ENCODE peak calls at places on chromosomes 13 and 19, in four cellular contexts. E, W, V and H are unnamed samples.

GRCh38 chr19:39710333-39710890 is 6.1 kb downstream of the LGALS14 start:
- DNase-seq in E (no peak), W (no peak), V (no peak), H (no peak)

GRCh38 chr19:49861127-49861526 is 6.2 kb downstream of the PNKP start:
- DNase-seq in E (peak), W (no peak), V (no peak), H (no peak)

GRCh38 chr19:39078436-39079200 is 5.5 kb upstream of the ACP7 start:
- DNase-seq in E (peak), W (peak), V (no peak), H (no peak)

GRCh38 chr19:51514866-51515481 is 13.4 kb upstream of the SIGLEC12 start:
- DNase-seq in E (peak), W (peak), V (peak), H (peak)

GRCh38 chr19:16415806-16416205 is 56.0 kb downstream of the EPS15L1 start:
- DNase-seq in E (no peak), W (no peak), V (no peak), H (no peak)

GRCh38 chr13:103145476-103145875 is 79.3 kb upstream of the SLC10A2 start:
- DNase-seq in E (no peak), W (no peak), V (no peak), H (no peak)

GRCh38 chr19:30593358-30593757 is 221.2 kb downstream of the ZNF536 start:
- DNase-seq in E (no peak), W (no peak), V (no peak), H (no peak)

GRCh38 chr19:19464339-19465098 is 50.8 kb downstream of the TSSK6 start:
- DNase-seq in E (no peak), W (peak), V (no peak), H (no peak)

GRCh38 chr13:50713849-50714248 is 129.6 kb downstream of the DLEU7 start:
- DNase-seq in E (no peak), W (no peak), V (peak), H (peak)

GRCh38 chr19:51367565-51368365 is 1.0 kb downstream of the CLDND2 start:
- DNase-seq in E (peak), W (peak), V (peak), H (peak)

GRCh38 chr19:51702103-51702753 is 9.1 kb downstream of the SPACA6 start:
- DNase-seq in E (peak), W (peak), V (no peak), H (no peak)

GRCh38 chr13:24459234-24459633 is 53.3 kb downstream of the PARP4 start:
- DNase-seq in E (no peak), W (no peak), V (peak), H (no peak)

GRCh38 chr19:34998777-34999497 is 1.2 kb upstream of the GRAMD1A start:
- DNase-seq in E (no peak), W (no peak), V (no peak), H (no peak)

GRCh38 chr19:7789447-7789846 is 26.4 kb downstream of the CLEC4M start:
- DNase-seq in E (no peak), W (no peak), V (no peak), H (no peak)

GRCh38 chr13:31236211-31236786 is 36.5 kb downstream of the B3GLCT start:
- DNase-seq in E (peak), W (peak), V (no peak), H (peak)

GRCh38 chr19:15280915-15281683 is 48.9 kb upstream of the EPHX3 start:
- DNase-seq in E (peak), W (peak), V (no peak), H (no peak)

GRCh38 chr19:2097330-2098327 is 914 bp downstream of the IZUMO4 start:
- DNase-seq in E (no peak), W (no peak), V (no peak), H (no peak)

GRCh38 chr13:105961438-105961837 is 574.0 kb downstream of the EFNB2 start:
- DNase-seq in E (no peak), W (peak), V (no peak), H (no peak)

GRCh38 chr13:105962080-105962479 is 573.4 kb downstream of the EFNB2 start:
- DNase-seq in E (no peak), W (no peak), V (no peak), H (no peak)

GRCh38 chr13:105957769-105958438 is 577.6 kb downstream of the EFNB2 start:
- DNase-seq in E (no peak), W (no peak), V (no peak), H (no peak)

GRCh38 chr13:105956891-105957290 is 578.6 kb downstream of the EFNB2 start:
- DNase-seq in E (no peak), W (no peak), V (no peak), H (no peak)

DNA sequence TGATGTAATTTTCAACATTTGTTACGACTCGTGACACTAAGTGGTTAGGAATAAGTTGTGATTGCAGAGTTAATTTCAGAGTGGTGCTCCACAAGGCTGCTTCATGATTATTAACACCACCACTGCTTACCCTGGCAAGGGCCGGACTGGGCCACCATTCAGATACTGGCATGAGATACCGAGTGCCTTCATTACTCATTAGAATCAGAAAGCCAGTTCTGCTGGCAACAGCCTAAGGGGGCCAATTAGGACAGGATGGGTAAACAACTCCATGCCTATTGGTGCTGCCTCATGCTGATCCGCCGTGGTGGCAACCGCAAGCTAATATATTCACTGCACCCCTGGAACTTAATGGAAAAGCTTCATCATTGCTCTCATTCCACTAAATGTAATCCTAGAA is 575.1 kb downstream of the EFNB2 start:
- DNase-seq in E (no peak), W (no peak), V (no peak), H (no peak)
- TF ChIP-seq MYC in E (no peak), W (no peak), V (no peak), H (no peak)

DNA sequence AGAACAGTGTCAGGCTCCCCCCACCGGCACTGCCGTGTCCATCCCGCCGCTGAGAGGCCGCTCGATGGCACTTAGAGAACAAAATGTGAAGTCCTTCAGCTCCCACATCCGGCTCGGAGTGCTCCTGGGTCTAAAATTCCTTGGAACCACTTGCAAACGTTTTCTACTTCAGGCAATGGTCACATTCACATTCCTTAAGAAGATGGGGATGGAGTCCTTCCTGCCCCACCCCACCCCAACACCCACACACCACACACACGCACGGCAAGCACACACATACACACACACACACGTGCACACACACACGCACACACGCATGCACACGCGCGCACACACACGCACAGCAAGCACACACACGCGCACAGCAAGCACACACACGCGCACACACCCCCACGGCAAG is 83.4 kb downstream of the SOX1 start:
- DNase-seq in E (no peak), W (no peak), V (no peak), H (no peak)
- TF ChIP-seq POLR2A in E (no peak), W (no peak), V (no peak), H (no peak)

DNA sequence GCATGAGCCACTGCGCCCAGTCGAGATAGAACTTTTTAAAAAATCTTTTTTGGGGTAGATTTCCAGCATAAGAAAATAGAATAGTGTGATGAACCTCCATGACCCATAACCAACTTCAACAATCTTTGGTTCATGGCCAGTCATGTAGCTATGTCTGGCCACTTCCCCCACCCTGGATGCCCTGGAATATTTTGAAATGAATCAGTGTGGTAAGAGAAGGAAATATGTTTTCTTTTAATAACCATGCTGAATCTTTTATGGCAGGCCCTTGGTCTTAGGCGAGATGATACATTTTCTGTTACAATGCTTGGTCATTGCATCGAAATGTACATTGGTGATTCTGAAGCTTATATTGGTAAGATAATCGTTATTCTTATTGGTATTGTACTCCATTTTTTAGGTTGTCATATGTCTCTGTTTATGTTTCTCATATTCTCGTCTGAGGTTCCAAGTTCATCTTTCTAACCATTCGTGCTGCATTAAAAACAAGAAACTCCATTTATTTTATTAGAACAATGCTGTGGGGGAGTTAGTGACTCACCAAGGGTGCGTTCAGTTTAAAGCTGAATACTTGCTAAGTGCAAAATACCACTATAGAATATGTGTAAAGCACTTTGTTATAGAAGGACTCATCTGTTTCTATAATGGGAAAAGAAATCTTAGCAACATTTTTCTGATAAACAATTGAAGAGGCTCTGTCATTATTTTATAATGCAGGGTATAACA is 16.4 kb upstream of the UPF3A start:
- DNase-seq in E (no peak), W (no peak), V (no peak), H (no peak)
- TF ChIP-seq MYC in E (no peak), W (no peak), V (no peak), H (no peak)

GRCh38 chr19:43754562-43755255 is at the start of gene SMG9:
- DNase-seq in E (peak), W (peak), V (peak), H (peak)
- TF ChIP-seq POLR2A in E (peak), W (peak), V (peak), H (peak)

GRCh38 chr13:57632276-57633140 is 964 bp downstream of the PCDH17 start:
- DNase-seq in E (no peak), W (peak), V (no peak), H (no peak)

GRCh38 chr13:57633950-57634828 is 2.6 kb downstream of the PCDH17 start:
- DNase-seq in E (no peak), W (peak), V (no peak), H (no peak)

GRCh38 chr13:57631607-57632275 is at the start of gene PCDH17:
- DNase-seq in E (no peak), W (peak), V (no peak), H (no peak)

GRCh38 chr13:57634829-57635165 is 3.3 kb downstream of the PCDH17 start:
- DNase-seq in E (no peak), W (no peak), V (no peak), H (no peak)

DNA sequence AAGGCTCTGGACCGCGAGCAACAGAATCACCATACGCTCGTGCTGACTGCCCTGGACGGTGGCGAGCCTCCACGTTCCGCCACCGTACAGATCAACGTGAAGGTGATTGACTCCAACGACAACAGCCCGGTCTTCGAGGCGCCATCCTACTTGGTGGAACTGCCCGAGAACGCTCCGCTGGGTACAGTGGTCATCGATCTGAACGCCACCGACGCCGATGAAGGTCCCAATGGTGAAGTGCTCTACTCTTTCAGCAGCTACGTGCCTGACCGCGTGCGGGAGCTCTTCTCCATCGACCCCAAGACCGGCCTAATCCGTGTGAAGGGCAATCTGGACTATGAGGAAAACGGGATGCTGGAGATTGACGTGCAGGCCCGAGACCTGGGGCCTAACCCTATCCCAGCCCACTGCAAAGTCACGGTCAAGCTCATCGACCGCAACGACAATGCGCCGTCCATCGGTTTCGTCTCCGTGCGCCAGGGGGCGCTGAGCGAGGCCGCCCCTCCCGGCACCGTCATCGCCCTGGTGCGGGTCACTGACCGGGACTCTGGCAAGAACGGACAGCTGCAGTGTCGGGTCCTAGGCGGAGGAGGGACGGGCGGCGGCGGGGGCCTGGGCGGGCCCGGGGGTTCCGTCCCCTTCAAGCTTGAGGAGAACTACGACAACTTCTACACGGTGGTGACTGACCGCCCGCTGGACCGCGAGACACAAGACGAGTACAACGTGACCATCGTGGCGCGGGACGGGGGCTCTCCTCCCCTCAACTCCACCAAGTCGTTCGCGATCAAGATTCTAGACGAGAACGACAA is 1.8 kb downstream of the PCDH17 start:
- DNase-seq in E (no peak), W (peak), V (no peak), H (no peak)
- TF ChIP-seq MYC in E (no peak), W (no peak), V (no peak), H (no peak)

DNA sequence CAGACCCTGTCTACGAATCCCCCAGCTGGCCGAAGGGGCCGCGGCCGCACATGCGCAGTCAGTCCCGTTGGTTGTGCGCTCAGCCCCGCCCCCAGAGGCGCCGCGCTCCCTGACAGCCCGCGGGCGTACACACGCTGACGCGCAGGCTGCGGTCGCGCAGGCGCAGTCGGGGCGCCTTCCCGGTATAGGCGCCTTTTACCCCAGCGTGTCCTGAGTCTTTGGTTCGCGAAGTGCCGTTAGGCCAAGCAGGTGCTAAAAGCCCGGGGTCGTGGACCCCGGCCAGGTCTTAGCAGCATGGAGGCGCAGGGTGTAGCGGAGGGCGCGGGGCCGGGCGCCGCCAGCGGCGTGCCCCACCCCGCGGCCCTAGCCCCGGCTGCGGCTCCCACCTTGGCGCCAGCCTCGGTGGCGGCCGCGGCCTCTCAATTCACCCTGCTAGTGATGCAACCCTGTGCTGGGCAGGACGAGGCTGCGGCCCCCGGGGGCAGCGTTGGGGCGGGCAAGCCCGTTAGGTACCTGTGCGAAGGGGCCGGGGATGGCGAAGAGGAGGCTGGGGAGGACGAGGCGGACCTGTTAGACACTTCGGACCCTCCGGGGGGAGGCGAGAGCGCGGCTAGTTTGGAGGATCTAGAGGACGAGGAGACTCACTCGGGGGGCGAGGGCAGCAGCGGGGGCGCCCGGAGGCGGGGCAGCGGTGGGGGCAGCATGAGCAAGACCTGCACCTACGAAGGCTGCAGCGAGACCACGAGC is at the start of gene RFXAP:
- DNase-seq in E (peak), W (peak), V (peak), H (peak)
- TF ChIP-seq POLR2A in E (peak), W (peak), V (peak), H (peak)

DNA sequence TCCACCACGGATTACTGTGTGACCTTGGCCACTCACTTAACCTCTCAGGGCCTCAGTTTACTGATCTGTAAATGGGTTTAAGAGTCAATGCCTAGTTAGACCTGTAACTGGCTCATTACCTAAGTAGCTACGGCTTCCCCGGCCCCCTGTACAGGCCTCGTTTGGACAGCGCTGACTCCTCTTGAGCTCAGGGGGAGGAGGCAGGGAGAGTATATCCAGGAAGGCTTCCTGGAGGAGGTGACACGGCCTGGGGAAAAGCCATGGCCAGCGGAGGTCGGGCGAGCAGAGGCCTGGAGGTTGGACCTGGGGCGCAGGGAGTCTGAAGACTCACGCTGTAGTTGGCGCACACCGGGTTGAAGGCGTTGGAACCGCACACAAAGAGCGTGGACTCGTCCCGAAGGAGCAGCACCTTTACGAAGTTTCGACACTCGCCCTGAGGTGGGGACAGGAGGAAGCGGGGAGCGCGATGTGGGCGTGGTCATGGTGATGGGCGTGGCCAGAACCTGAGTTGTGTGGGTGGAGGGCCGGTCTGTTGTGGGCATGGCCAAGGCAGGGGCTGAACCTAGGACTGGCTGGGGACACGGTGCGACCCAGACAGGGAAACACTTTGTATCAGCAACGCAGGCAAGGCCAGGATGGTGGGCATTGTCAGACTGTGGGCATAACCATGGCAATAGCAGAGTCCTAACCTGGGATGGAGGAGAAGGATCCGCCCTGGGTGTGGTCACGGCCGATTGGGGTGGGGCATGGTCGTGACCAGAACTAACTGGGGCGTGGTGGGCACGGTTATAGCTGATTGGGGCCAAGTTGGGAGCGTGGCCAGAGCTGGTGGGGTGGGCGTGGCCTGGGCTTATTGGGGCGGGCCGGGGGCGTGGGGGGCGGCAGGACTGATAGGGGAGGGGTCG is 3.6 kb downstream of the SEMA6B start:
- DNase-seq in E (peak), W (no peak), V (no peak), H (peak)
- TF ChIP-seq MYC in E (no peak), W (no peak), V (no peak), H (no peak)